ENCODE peak calls at places on chromosomes 11 and 22, in four cellular contexts. B is A549, I is GM12878, V is SK-N-SH. R is an unnamed sample.

GRCh38 chr11:46360878-46361277 is 13.6 kb downstream of the DGKZ start:
- DNase-seq in B (no peak), I (no peak), V (no peak), R (no peak)

GRCh38 chr11:71286701-71287643 is 34.6 kb upstream of the SHANK2 start:
- DNase-seq in B (no peak), I (no peak), V (peak; percentile 61), R (peak; percentile 38)

GRCh38 chr11:34644669-34645406 is 23.9 kb downstream of the EHF start:
- DNase-seq in B (no peak), I (no peak), V (no peak), R (no peak)

GRCh38 chr22:40588726-40589125 is 47.8 kb downstream of the MRTFA start:
- DNase-seq in B (no peak), I (no peak), V (no peak), R (peak; percentile 94)

GRCh38 chr22:47205562-47205961 is 443.1 kb downstream of the TBC1D22A start:
- DNase-seq in B (no peak), I (no peak), V (no peak), R (no peak)

GRCh38 chr22:48724899-48725298 is 1102.8 kb downstream of the BRD1 start:
- DNase-seq in B (no peak), I (no peak), V (no peak), R (no peak)

GRCh38 chr11:77619576-77620198 is 17.9 kb downstream of the CLNS1A start:
- DNase-seq in B (peak; percentile 12), I (peak; percentile 28), V (no peak), R (peak; percentile 50)

GRCh38 chr11:125592305-125593112 is at the start of gene STT3A:
- DNase-seq in B (peak; percentile 88), I (peak; percentile 100), V (peak; percentile 94), R (peak; percentile 99)

GRCh38 chr11:49208006-49208721 is at the start of gene FOLH1:
- DNase-seq in B (peak; percentile 2), I (no peak), V (peak; percentile 15), R (no peak)

GRCh38 chr11:47282462-47282861 is 12.5 kb downstream of the MADD start:
- DNase-seq in B (no peak), I (no peak), V (no peak), R (no peak)

GRCh38 chr11:12215192-12215591 is 104.8 kb downstream of the MICAL2 start:
- DNase-seq in B (no peak), I (no peak), V (no peak), R (no peak)

GRCh38 chr22:39120983-39121382 is 23.9 kb downstream of the APOBEC3H start:
- DNase-seq in B (no peak), I (no peak), V (no peak), R (no peak)

GRCh38 chr11:34345012-34345804 is 12.6 kb downstream of the ABTB2 start:
- DNase-seq in B (peak; percentile 64), I (no peak), V (no peak), R (peak; percentile 95)

GRCh38 chr22:39041908-39042307 is 1.2 kb downstream of the APOBEC3F start:
- DNase-seq in B (no peak), I (no peak), V (no peak), R (no peak)

GRCh38 chr22:38923463-38924196 is 33.8 kb upstream of the APOBEC3A start:
- DNase-seq in B (peak; percentile 86), I (no peak), V (peak; percentile 71), R (peak; percentile 88)

GRCh38 chr11:11996321-11997174 is 11.9 kb downstream of the DKK3 start:
- DNase-seq in B (no peak), I (no peak), V (peak; percentile 44), R (no peak)

GRCh38 chr22:30556388-30556787 is 9.8 kb upstream of the SEC14L6 start:
- DNase-seq in B (no peak), I (no peak), V (peak; percentile 57), R (no peak)

GRCh38 chr11:65651589-65652510 is 10.9 kb downstream of the RELA start:
- DNase-seq in B (no peak), I (no peak), V (no peak), R (no peak)

GRCh38 chr11:44596541-44597276 is 31.2 kb downstream of the CD82 start:
- DNase-seq in B (no peak), I (peak; percentile 84), V (no peak), R (no peak)

GRCh38 chr11:33616552-33616951 is 84.1 kb downstream of the C11orf91 start:
- DNase-seq in B (no peak), I (no peak), V (no peak), R (no peak)

GRCh38 chr22:40637181-40638150 is 947 bp upstream of the MRTFA start:
- DNase-seq in B (no peak), I (no peak), V (no peak), R (no peak)

GRCh38 chr11:37926772-37927171 is 1328.7 kb upstream of the RAG2 start:
- DNase-seq in B (no peak), I (no peak), V (no peak), R (no peak)

GRCh38 chr11:112932593-112932992 is 28.6 kb upstream of the NCAM1 start:
- DNase-seq in B (no peak), I (no peak), V (no peak), R (no peak)

GRCh38 chr22:44671742-44672141 is 30.3 kb upstream of the PRR5 start:
- DNase-seq in B (no peak), I (no peak), V (no peak), R (peak; percentile 77)

GRCh38 chr11:116607027-116607426 is 165.8 kb downstream of the BUD13 start:
- DNase-seq in B (no peak), I (no peak), V (no peak), R (no peak)

GRCh38 chr22:31750365-31751284 is 693 bp upstream of the PRR14L start:
- DNase-seq in B (no peak), I (no peak), V (no peak), R (no peak)

GRCh38 chr11:46381836-46382643 is 571 bp downstream of the MDK start:
- DNase-seq in B (no peak), I (no peak), V (peak; percentile 82), R (no peak)

GRCh38 chr11:33741806-33742205 is 5.6 kb upstream of the CD59 start:
- DNase-seq in B (no peak), I (no peak), V (no peak), R (no peak)

GRCh38 chr22:39546889-39547586 is 14.5 kb upstream of the RPS19BP1 start:
- DNase-seq in B (no peak), I (no peak), V (no peak), R (no peak)

GRCh38 chr11:69644071-69644961 is 3.4 kb downstream of the CCND1 start:
- DNase-seq in B (peak; percentile 28), I (no peak), V (peak; percentile 72), R (peak; percentile 66)
- TF ChIP-seq PBX3 in B (peak; percentile 3), I (no peak), V (no peak), R (no peak)

GRCh38 chr11:1232328-1233321 is 9.8 kb downstream of the MUC5B start:
- DNase-seq in B (no peak), I (no peak), V (peak; percentile 29), R (no peak)
- TF ChIP-seq PBX3 in B (no peak), I (no peak), V (no peak), R (no peak)

DNA sequence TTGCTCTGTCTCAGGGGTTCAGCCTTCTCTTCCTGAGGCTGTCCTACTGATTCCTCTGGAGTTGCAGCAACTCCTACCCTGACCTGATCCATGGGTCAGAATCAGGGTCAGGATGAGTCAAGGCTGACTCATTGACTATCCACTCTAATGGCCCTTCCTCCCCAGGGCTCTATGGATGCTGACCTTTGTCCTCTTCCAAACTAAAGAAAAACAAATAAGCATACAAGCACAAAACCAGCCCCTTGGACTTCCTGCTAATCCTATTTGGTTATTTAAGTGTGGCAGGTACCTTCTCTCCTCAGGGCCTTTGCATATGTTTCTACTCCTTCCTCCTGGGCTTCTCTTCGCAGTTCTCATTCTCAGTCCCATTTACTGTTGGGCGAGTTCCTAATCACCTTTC is 204.5 kb upstream of the NAV2 start:
- DNase-seq in B (peak; percentile 74), I (no peak), V (no peak), R (peak; percentile 77)
- TF ChIP-seq PBX3 in B (no peak), I (no peak), V (no peak), R (no peak)

GRCh38 chr22:36858966-36859365 is 1.8 kb upstream of the NCF4 start:
- DNase-seq in B (no peak), I (no peak), V (no peak), R (no peak)

GRCh38 chr22:36862251-36863242 is 1.7 kb downstream of the NCF4 start:
- DNase-seq in B (no peak), I (peak; percentile 73), V (no peak), R (no peak)

GRCh38 chr22:36860017-36860416 is 789 bp upstream of the NCF4 start:
- DNase-seq in B (no peak), I (no peak), V (no peak), R (no peak)

GRCh38 chr22:36860821-36861659 is at the start of gene NCF4:
- DNase-seq in B (no peak), I (peak; percentile 94), V (no peak), R (no peak)

GRCh38 chr22:36860438-36860820 is 377 bp upstream of the NCF4 start:
- DNase-seq in B (no peak), I (no peak), V (no peak), R (no peak)
- TF ChIP-seq PBX3 in B (no peak), I (no peak), V (no peak), R (no peak)

GRCh38 chr22:24322522-24322921 is 51.9 kb downstream of the SPECC1L start:
- DNase-seq in B (no peak), I (no peak), V (peak; percentile 80), R (no peak)

GRCh38 chr22:24323695-24324094 is 53.1 kb downstream of the SPECC1L start:
- DNase-seq in B (peak; percentile 19), I (no peak), V (no peak), R (no peak)

GRCh38 chr22:24323233-24323632 is 52.6 kb downstream of the SPECC1L start:
- DNase-seq in B (no peak), I (no peak), V (peak; percentile 67), R (no peak)

GRCh38 chr22:24324137-24324536 is 53.5 kb downstream of the SPECC1L start:
- DNase-seq in B (no peak), I (no peak), V (no peak), R (no peak)

DNA sequence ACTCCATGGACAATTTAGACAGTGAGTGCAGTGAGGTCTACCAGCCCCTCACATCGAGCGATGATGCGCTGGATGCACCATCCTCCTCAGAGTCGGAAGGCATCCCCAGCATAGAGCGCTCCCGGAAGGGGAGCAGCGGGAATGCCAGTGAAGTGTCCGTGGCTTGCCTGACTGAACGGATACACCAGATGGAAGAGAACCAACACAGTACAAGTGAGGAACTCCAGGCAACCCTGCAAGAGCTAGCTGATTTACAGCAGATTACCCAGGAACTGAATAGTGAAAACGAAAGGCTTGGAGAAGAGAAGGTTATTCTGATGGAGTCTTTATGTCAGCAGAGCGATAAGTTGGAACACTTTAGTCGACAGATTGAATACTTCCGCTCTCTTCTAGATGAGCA is 51.4 kb downstream of the SPECC1L start:
- DNase-seq in B (no peak), I (no peak), V (peak; percentile 71), R (no peak)
- TF ChIP-seq PBX3 in B (no peak), I (no peak), V (no peak), R (no peak)

GRCh38 chr22:26484360-26484706 is 656 bp downstream of the SRRD start:
- DNase-seq in B (no peak), I (no peak), V (no peak), R (no peak)
- TF ChIP-seq PBX3 in B (no peak), I (no peak), V (no peak), R (no peak)

GRCh38 chr11:67119577-67120391 is 721 bp downstream of the KDM2A start:
- DNase-seq in B (peak; percentile 48), I (no peak), V (peak; percentile 79), R (no peak)
- TF ChIP-seq PBX3 in B (no peak), I (no peak), V (no peak), R (no peak)

GRCh38 chr11:95279921-95280861 is 49.2 kb upstream of the SESN3 start:
- DNase-seq in B (no peak), I (no peak), V (peak; percentile 19), R (no peak)
- TF ChIP-seq PBX3 in B (no peak), I (no peak), V (no peak), R (no peak)

R was measured in HepG2.